ENCODE peak calls at places on chromosomes 13 and 19, in four cellular contexts. O is hypothalamus; C is effector memory CD4-positive, alpha-beta T cell; L is bronchial epithelial cell. J is an unnamed sample.

GRCh38 chr13:20684535-20684934 is 19.0 kb upstream of the IL17D start:
- DNase-seq in C (no peak), O (no peak), L (no peak), J (peak)

GRCh38 chr19:55443045-55443823 is at the start of gene SHISA7:
- DNase-seq in O (no peak), L (no peak), C (no peak), J (no peak)

GRCh38 chr13:113437408-113438010 is 15.8 kb downstream of the ADPRHL1 start:
- DNase-seq in L (no peak), O (no peak), C (no peak), J (no peak)

GRCh38 chr19:13155472-13156284 is 5.5 kb downstream of the IER2 start:
- DNase-seq in O (peak), L (peak), C (peak), J (peak)

GRCh38 chr13:50230365-50230978 is 215.2 kb downstream of the KCNRG start:
- DNase-seq in C (no peak), O (no peak), L (peak), J (peak)

GRCh38 chr13:101346942-101347728 is 69.2 kb downstream of the NALCN start:
- DNase-seq in C (no peak), L (no peak), O (no peak), J (no peak)

GRCh38 chr19:14916848-14917247 is 24.4 kb upstream of the OR7C2 start:
- DNase-seq in C (no peak), L (no peak), O (no peak), J (peak)

GRCh38 chr19:12365094-12365371 is 450 bp downstream of the ZNF442 start:
- DNase-seq in L (no peak), C (no peak), O (no peak), J (no peak)

GRCh38 chr19:7658219-7658686 is 10.6 kb upstream of the RETN start:
- DNase-seq in O (no peak), C (no peak), L (no peak), J (no peak)

J was measured in MCF 10A.